ENCODE peak calls at places on chromosomes 12 and 14, in ten cellular contexts. U is hippocampal formation; N is activated CD4-positive, CD25-positive, alpha-beta regulatory T cell; V is stimulated activated CD4-positive, alpha-beta T cell treated with anti-CD3 and anti-CD28 coated beads, Interleukin-12 subunit alpha, Interleukin-12 subunit beta, amount 100 ng/mL, for 24 hours; F is NCI-H1092; W is GM20000; P is HCEC 1CT; J is NB4; B is COR-L47; A is activated T-cell treated with anti-CD3 and anti-CD28 coated beads, Interleukin-2, amount 50 U/mL, for 72 hours. G is an unnamed sample.
A peak's percentile ranks its signal among the peaks of the same experiment; 100 is the strongest.

GRCh38 chr12:120399531-120399930 is 30.6 kb upstream of the MSI1 start:
- DNase-seq in U (no peak), N (no peak), V (no peak), F (no peak), W (peak; percentile 45), P (peak; percentile 85), J (no peak), B (no peak), A (no peak), G (no peak)

GRCh38 chr12:60180298-60180697 is 584.5 kb downstream of the SLC16A7 start:
- DNase-seq in U (no peak), N (no peak), V (no peak), F (no peak), W (no peak), P (no peak), J (no peak), B (no peak), A (no peak), G (no peak)

GRCh38 chr14:100902295-100902694 is 1.2 kb downstream of the RTL1 start:
- DNase-seq in U (no peak), N (no peak), V (no peak), F (no peak), W (no peak), P (no peak), J (peak; percentile 23), B (no peak), A (no peak), G (no peak)

GRCh38 chr14:23910081-23910875 is 43.3 kb upstream of the DHRS4 start:
- DNase-seq in U (no peak), N (no peak), V (no peak), F (peak; percentile 38), W (peak; percentile 72), P (peak; percentile 45), J (peak; percentile 53), B (peak; percentile 43), A (peak; percentile 23), G (peak; percentile 26)

GRCh38 chr12:53701518-53702264 is 25.6 kb downstream of the CALCOCO1 start:
- DNase-seq in U (peak; percentile 60), N (peak; percentile 48), V (peak; percentile 56), F (no peak), W (peak; percentile 80), P (peak; percentile 59), J (peak; percentile 81), B (peak; percentile 41), A (peak; percentile 78), G (peak; percentile 42)

GRCh38 chr14:104650057-104650980 is 39.1 kb upstream of the INF2 start:
- DNase-seq in U (peak; percentile 50), N (peak; percentile 52), V (peak; percentile 43), F (peak; percentile 36), W (peak; percentile 93), P (peak; percentile 20), J (peak; percentile 65), B (peak; percentile 64), A (peak; percentile 70), G (no peak)

GRCh38 chr14:92963301-92964123 is 40.6 kb downstream of the CHGA start:
- DNase-seq in U (no peak), N (no peak), V (no peak), F (no peak), W (no peak), P (no peak), J (no peak), B (no peak), A (no peak), G (no peak)

GRCh38 chr14:57479197-57479596 is 14.5 kb downstream of the CCDC198 start:
- DNase-seq in U (no peak), N (no peak), V (no peak), F (no peak), W (no peak), P (no peak), J (no peak), B (no peak), A (no peak), G (no peak)